ENCODE peak calls at places on chromosomes 4 and X, in five cellular contexts. One of them, this sample, is unnamed. For H3K27me3, the result is how much of the 10 kb centered on the place peaks cover.

GRCh38 chrX:79266702-79267101 is 100.4 kb downstream of the ITM2A start:
- DNase-seq in tibial nerve: no peak
- DNase-seq in fibroblast of lung: no peak
- DNase-seq in HepG2: no peak
- DNase-seq in GM23248: no peak
- DNase-seq in this sample: no peak

GRCh38 chr4:534576-535151 is 35.7 kb downstream of the PIGG start:
- DNase-seq in GM23248: no peak
- DNase-seq in fibroblast of lung: no peak
- DNase-seq in tibial nerve: no peak
- DNase-seq in HepG2: no peak
- DNase-seq in this sample: no peak

GRCh38 chrX:23900220-23900797 is 7.4 kb downstream of the APOO start:
- DNase-seq in fibroblast of lung: no peak
- DNase-seq in GM23248: peak
- DNase-seq in HepG2: no peak
- DNase-seq in tibial nerve: no peak
- DNase-seq in this sample: peak

GRCh38 chr4:182416101-182416500 is 172.9 kb downstream of the TENM3 start:
- DNase-seq in HepG2: no peak
- DNase-seq in GM23248: no peak
- DNase-seq in tibial nerve: no peak
- DNase-seq in fibroblast of lung: no peak
- DNase-seq in this sample: no peak

GRCh38 chr4:38490753-38491446 is 173.1 kb upstream of the KLF3 start:
- DNase-seq in HepG2: peak
- DNase-seq in tibial nerve: no peak
- DNase-seq in fibroblast of lung: no peak
- DNase-seq in GM23248: no peak
- DNase-seq in this sample: no peak

GRCh38 chr4:161704653-161705052 is 459.1 kb downstream of the FSTL5 start:
- DNase-seq in HepG2: no peak
- DNase-seq in tibial nerve: no peak
- DNase-seq in fibroblast of lung: no peak
- DNase-seq in GM23248: no peak
- DNase-seq in this sample: no peak

GRCh38 chrX:119067023-119067739 is 5.6 kb upstream of the CT47C1 start:
- DNase-seq in tibial nerve: peak
- DNase-seq in GM23248: peak
- DNase-seq in fibroblast of lung: peak
- DNase-seq in HepG2: peak
- DNase-seq in this sample: peak

GRCh38 chrX:19865567-19866363 is 21.6 kb downstream of the SH3KBP1 start:
- DNase-seq in tibial nerve: peak
- DNase-seq in fibroblast of lung: no peak
- DNase-seq in HepG2: no peak
- DNase-seq in GM23248: no peak
- DNase-seq in this sample: no peak

DNA sequence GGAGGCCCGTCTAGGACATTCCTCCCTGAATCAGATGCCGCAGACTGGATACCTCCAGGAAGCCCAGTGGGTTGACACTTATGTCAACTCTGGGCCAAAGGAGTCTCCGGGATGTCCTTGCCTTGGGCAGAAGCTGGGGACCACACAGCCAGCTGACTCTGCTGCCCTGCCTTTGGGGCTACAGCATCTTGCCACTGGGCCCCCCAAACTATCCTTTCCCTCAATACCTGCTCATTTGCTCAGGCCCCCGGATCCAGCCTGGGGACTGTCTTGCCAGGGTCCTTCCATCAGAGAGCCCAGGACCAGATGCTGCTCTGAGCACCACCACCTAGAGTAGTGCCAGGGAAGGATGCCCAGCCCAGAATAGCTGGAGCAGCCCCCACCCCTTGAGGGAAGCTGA is 19.0 kb downstream of the RAB33A start:
- DNase-seq in GM23248: no peak
- DNase-seq in tibial nerve: no peak
- DNase-seq in HepG2: no peak
- DNase-seq in fibroblast of lung: no peak
- DNase-seq in this sample: no peak
- H3K27me3 ChIP-seq in GM23248: under half
- H3K27me3 ChIP-seq in tibial nerve: under half
- H3K27me3 ChIP-seq in HepG2: under half
- H3K27me3 ChIP-seq in fibroblast of lung: under half
- H3K27me3 ChIP-seq in this sample: under half

GRCh38 chr4:24799544-24800272 is 4.3 kb downstream of the SOD3 start:
- DNase-seq in HepG2: no peak
- DNase-seq in fibroblast of lung: peak
- DNase-seq in tibial nerve: no peak
- DNase-seq in GM23248: peak
- DNase-seq in this sample: no peak

GRCh38 chr4:24799196-24799543 is 3.8 kb downstream of the SOD3 start:
- DNase-seq in GM23248: no peak
- DNase-seq in tibial nerve: no peak
- DNase-seq in fibroblast of lung: no peak
- DNase-seq in HepG2: no peak
- DNase-seq in this sample: no peak

GRCh38 chr4:24801136-24801855 is 5.9 kb downstream of the SOD3 start:
- DNase-seq in tibial nerve: no peak
- DNase-seq in HepG2: no peak
- DNase-seq in fibroblast of lung: no peak
- DNase-seq in GM23248: no peak
- DNase-seq in this sample: no peak

GRCh38 chr4:24798036-24798610 is 2.8 kb downstream of the SOD3 start:
- DNase-seq in HepG2: no peak
- DNase-seq in fibroblast of lung: no peak
- DNase-seq in tibial nerve: no peak
- DNase-seq in GM23248: no peak
- DNase-seq in this sample: no peak

DNA sequence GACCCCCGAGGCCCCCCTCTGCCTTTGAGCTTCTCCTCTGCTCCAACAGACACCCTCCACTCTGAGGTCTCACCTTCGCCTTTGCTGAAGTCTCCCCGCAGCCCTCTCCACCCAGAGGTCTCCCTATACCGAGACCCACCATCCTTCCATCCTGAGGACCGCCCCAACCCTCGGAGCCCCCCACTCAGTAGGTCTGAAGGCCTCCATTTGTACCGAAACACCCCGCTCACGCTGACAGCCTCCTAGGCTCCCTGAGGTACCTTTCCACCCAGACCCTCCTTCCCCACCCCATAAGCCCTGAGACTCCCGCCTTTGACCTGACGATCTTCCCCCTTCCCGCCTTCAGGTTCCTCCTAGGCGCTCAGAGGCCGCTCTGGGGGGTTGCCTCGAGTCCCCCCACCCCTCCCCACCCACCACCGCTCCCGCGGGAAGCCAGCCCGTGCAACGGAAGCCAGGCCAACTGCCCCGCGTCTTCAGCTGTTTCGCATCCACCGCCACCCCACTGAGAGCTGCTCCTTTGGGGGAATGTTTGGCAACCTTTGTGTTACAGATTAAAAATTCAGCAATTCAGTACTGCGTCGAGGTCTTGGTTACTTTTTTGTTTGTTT is 5.0 kb downstream of the SOD3 start:
- DNase-seq in GM23248: peak
- DNase-seq in HepG2: no peak
- DNase-seq in tibial nerve: no peak
- DNase-seq in fibroblast of lung: no peak
- DNase-seq in this sample: no peak
- H3K27me3 ChIP-seq in GM23248: under half
- H3K27me3 ChIP-seq in HepG2: under half
- H3K27me3 ChIP-seq in tibial nerve: under half
- H3K27me3 ChIP-seq in fibroblast of lung: under half
- H3K27me3 ChIP-seq in this sample: under half

DNA sequence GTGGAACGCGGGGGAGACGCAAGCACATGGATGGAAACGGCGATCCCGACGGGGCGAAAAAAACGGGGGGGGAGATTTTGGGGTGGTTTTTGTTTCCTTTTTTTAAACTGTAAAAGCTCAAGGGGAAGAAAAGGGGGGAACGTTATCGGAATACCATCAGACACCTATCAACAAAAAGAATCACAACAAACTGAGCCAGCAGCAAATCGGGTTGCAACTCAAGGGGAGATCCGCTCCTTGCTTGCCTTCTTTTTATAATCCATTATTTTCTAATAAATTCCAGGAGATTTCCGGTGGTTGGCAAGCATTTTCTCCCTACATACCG is 603 bp downstream of the MAML3 start:
- DNase-seq in fibroblast of lung: no peak
- DNase-seq in tibial nerve: no peak
- DNase-seq in GM23248: no peak
- DNase-seq in HepG2: no peak
- DNase-seq in this sample: no peak
- H3K27me3 ChIP-seq in fibroblast of lung: under half
- H3K27me3 ChIP-seq in tibial nerve: under half
- H3K27me3 ChIP-seq in GM23248: under half
- H3K27me3 ChIP-seq in HepG2: under half
- H3K27me3 ChIP-seq in this sample: under half

GRCh38 chr4:5892321-5893012 is 419 bp downstream of the CRMP1 start:
- DNase-seq in HepG2: no peak
- DNase-seq in tibial nerve: no peak
- DNase-seq in fibroblast of lung: no peak
- DNase-seq in GM23248: no peak
- DNase-seq in this sample: no peak
- H3K27me3 ChIP-seq in HepG2: under half
- H3K27me3 ChIP-seq in tibial nerve: half or more
- H3K27me3 ChIP-seq in fibroblast of lung: under half
- H3K27me3 ChIP-seq in GM23248: half or more
- H3K27me3 ChIP-seq in this sample: under half

GRCh38 chr4:1562771-1563170 is 121.3 kb downstream of the FAM53A start:
- DNase-seq in HepG2: no peak
- DNase-seq in GM23248: no peak
- DNase-seq in fibroblast of lung: no peak
- DNase-seq in tibial nerve: no peak
- DNase-seq in this sample: no peak

GRCh38 chr4:1559896-1560650 is 124.0 kb downstream of the FAM53A start:
- DNase-seq in tibial nerve: no peak
- DNase-seq in fibroblast of lung: no peak
- DNase-seq in HepG2: no peak
- DNase-seq in GM23248: peak
- DNase-seq in this sample: no peak

GRCh38 chr4:1562371-1562770 is 121.7 kb downstream of the FAM53A start:
- DNase-seq in fibroblast of lung: no peak
- DNase-seq in HepG2: no peak
- DNase-seq in tibial nerve: no peak
- DNase-seq in GM23248: no peak
- DNase-seq in this sample: no peak

GRCh38 chr4:1563241-1563640 is 120.9 kb downstream of the FAM53A start:
- DNase-seq in HepG2: no peak
- DNase-seq in tibial nerve: no peak
- DNase-seq in GM23248: no peak
- DNase-seq in fibroblast of lung: no peak
- DNase-seq in this sample: no peak

GRCh38 chr4:1561286-1561990 is 122.7 kb downstream of the FAM53A start:
- DNase-seq in GM23248: no peak
- DNase-seq in HepG2: no peak
- DNase-seq in fibroblast of lung: no peak
- DNase-seq in tibial nerve: no peak
- DNase-seq in this sample: no peak
- H3K27me3 ChIP-seq in GM23248: under half
- H3K27me3 ChIP-seq in HepG2: under half
- H3K27me3 ChIP-seq in fibroblast of lung: under half
- H3K27me3 ChIP-seq in tibial nerve: half or more
- H3K27me3 ChIP-seq in this sample: under half

DNA sequence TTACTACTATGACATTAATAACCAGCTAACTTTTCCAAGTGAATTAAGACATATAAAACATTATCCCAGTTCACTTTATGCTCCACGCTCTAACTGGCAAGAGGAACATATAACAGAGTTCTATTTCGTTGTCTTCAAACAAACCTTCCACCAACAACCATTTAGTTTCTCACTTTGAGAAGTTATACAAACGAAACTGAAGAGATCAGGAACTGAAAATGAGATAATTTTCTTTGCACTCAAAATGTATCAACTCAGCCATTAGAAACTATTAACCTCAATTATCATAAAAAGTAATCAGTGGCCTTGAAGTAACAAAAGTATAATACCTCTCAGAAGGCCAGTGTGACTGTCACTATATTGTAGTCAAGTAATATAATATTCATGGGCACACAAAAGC is 70.1 kb downstream of the CHM start:
- DNase-seq in GM23248: no peak
- DNase-seq in fibroblast of lung: no peak
- DNase-seq in tibial nerve: no peak
- DNase-seq in HepG2: no peak
- DNase-seq in this sample: no peak
- H3K27me3 ChIP-seq in GM23248: under half
- H3K27me3 ChIP-seq in fibroblast of lung: under half
- H3K27me3 ChIP-seq in tibial nerve: under half
- H3K27me3 ChIP-seq in HepG2: under half
- H3K27me3 ChIP-seq in this sample: under half

This sample was measured in bronchial epithelial cell.